ENCODE peak calls at places on chromosomes 1 and 21, in ten cellular contexts. B is stimulated activated CD8-positive, alpha-beta memory T cell treated with anti-CD3 and anti-CD28 coated beads, Interleukin-2, amount 100 ng/mL, for 48 hours; E is stimulated activated naive CD8-positive, alpha-beta T cell treated with anti-CD3 and anti-CD28 coated beads, Interleukin-15, Interleukin-2, amounts not matched to agents 100 U/mL and 50 U/mL, for 24 hours; D is activated naive CD4-positive, alpha-beta T cell; J is GM10248; T is NCI-H1436; O is ACHN; R is mesothelial cell of epicardium; X is esophagus squamous epithelium; Y is COR-L47. P is an unnamed sample.

GRCh38 chr1:171251741-171252300 is 3.5 kb downstream of the FMO1 start:
- DNase-seq in B (no peak), E (peak; percentile 43), D (no peak), J (no peak), T (peak; percentile 32), O (peak; percentile 37), R (peak; percentile 64), X (no peak), Y (peak; percentile 4), P (no peak)

GRCh38 chr1:60923287-60924110 is 158.9 kb upstream of the NFIA start:
- DNase-seq in B (no peak), E (no peak), D (no peak), J (no peak), T (no peak), O (no peak), R (no peak), X (no peak), Y (no peak), P (no peak)

GRCh38 chr21:42242611-42243010 is 23.7 kb downstream of the ABCG1 start:
- DNase-seq in B (no peak), E (no peak), D (no peak), J (no peak), T (no peak), O (no peak), R (no peak), X (no peak), Y (no peak), P (no peak)

GRCh38 chr1:193654951-193655705 is 468.7 kb upstream of the B3GALT2 start:
- DNase-seq in B (no peak), E (no peak), D (no peak), J (no peak), T (no peak), O (no peak), R (no peak), X (no peak), Y (no peak), P (no peak)

GRCh38 chr1:179510038-179510437 is 65.7 kb downstream of the NPHS2 start:
- DNase-seq in B (no peak), E (no peak), D (no peak), J (no peak), T (no peak), O (no peak), R (no peak), X (no peak), Y (no peak), P (no peak)

GRCh38 chr1:111656093-111657017 is 36.8 kb downstream of the RAP1A start:
- DNase-seq in B (no peak), E (no peak), D (no peak), J (no peak), T (no peak), O (peak; percentile 69), R (no peak), X (no peak), Y (peak; percentile 26), P (no peak)

GRCh38 chr1:76577818-76578185 is 289.5 kb upstream of the ST6GALNAC5 start:
- DNase-seq in B (no peak), E (no peak), D (no peak), J (no peak), T (peak; percentile 22), O (no peak), R (no peak), X (no peak), Y (peak; percentile 60), P (no peak)

GRCh38 chr1:80542231-80542630 is 1258.5 kb upstream of the ADGRL2 start:
- DNase-seq in B (no peak), E (no peak), D (no peak), J (no peak), T (no peak), O (no peak), R (no peak), X (no peak), Y (no peak), P (no peak)

GRCh38 chr1:180841460-180841859 is 71.2 kb upstream of the KIAA1614 start:
- DNase-seq in B (no peak), E (no peak), D (no peak), J (no peak), T (no peak), O (no peak), R (no peak), X (no peak), Y (no peak), P (no peak)

GRCh38 chr1:222736470-222736869 is 532 bp upstream of the FAM177B start:
- DNase-seq in B (no peak), E (no peak), D (no peak), J (no peak), T (no peak), O (no peak), R (no peak), X (no peak), Y (no peak), P (no peak)

GRCh38 chr1:57874426-57874825 is 450.6 kb upstream of the DAB1 start:
- DNase-seq in B (no peak), E (no peak), D (no peak), J (no peak), T (peak; percentile 4), O (no peak), R (no peak), X (no peak), Y (peak; percentile 85), P (no peak)

GRCh38 chr21:36320421-36321324 is 676 bp downstream of the MORC3 start:
- DNase-seq in B (peak; percentile 61), E (no peak), D (no peak), J (peak; percentile 69), T (peak; percentile 43), O (peak; percentile 64), R (peak; percentile 76), X (peak; percentile 48), Y (peak; percentile 65), P (peak; percentile 52)

GRCh38 chr1:234979316-234980223 is 149.1 kb downstream of the TOMM20 start:
- DNase-seq in B (no peak), E (no peak), D (no peak), J (no peak), T (no peak), O (no peak), R (no peak), X (no peak), Y (no peak), P (no peak)

GRCh38 chr1:215657016-215657415 is 89.9 kb downstream of the KCTD3 start:
- DNase-seq in B (no peak), E (no peak), D (no peak), J (no peak), T (no peak), O (no peak), R (no peak), X (no peak), Y (no peak), P (no peak)

GRCh38 chr1:168234846-168235547 is 9.2 kb downstream of the SFT2D2 start:
- DNase-seq in B (no peak), E (peak; percentile 30), D (no peak), J (peak; percentile 52), T (peak; percentile 28), O (peak; percentile 72), R (no peak), X (no peak), Y (peak; percentile 29), P (peak; percentile 35)

GRCh38 chr1:55481634-55482033 is 266.5 kb upstream of the USP24 start:
- DNase-seq in B (no peak), E (no peak), D (no peak), J (no peak), T (no peak), O (no peak), R (no peak), X (no peak), Y (no peak), P (no peak)

GRCh38 chr1:200658037-200658808 is 11.5 kb downstream of the DDX59 start:
- DNase-seq in B (no peak), E (no peak), D (no peak), J (no peak), T (no peak), O (no peak), R (no peak), X (no peak), Y (no peak), P (no peak)

GRCh38 chr1:3702990-3703728 is 49.1 kb upstream of the CCDC27 start:
- DNase-seq in B (no peak), E (no peak), D (no peak), J (no peak), T (no peak), O (no peak), R (no peak), X (no peak), Y (no peak), P (no peak)

GRCh38 chr1:221053889-221054288 is 174.6 kb downstream of the HLX start:
- DNase-seq in B (no peak), E (no peak), D (no peak), J (no peak), T (no peak), O (no peak), R (no peak), X (no peak), Y (no peak), P (no peak)

GRCh38 chr1:165570078-165570477 is 26.3 kb downstream of the LRRC52 start:
- DNase-seq in B (no peak), E (no peak), D (no peak), J (no peak), T (no peak), O (no peak), R (no peak), X (no peak), Y (no peak), P (no peak)

GRCh38 chr1:224623743-224624333 is 7.7 kb downstream of the CNIH3 start:
- DNase-seq in B (no peak), E (peak; percentile 71), D (peak; percentile 15), J (no peak), T (no peak), O (peak; percentile 97), R (no peak), X (no peak), Y (no peak), P (peak; percentile 41)

GRCh38 chr1:113388017-113388620 is 2.2 kb upstream of the MAGI3 start:
- DNase-seq in B (no peak), E (no peak), D (no peak), J (no peak), T (no peak), O (no peak), R (no peak), X (no peak), Y (no peak), P (no peak)

GRCh38 chr1:229342902-229343587 is at the start of gene CCSAP:
- DNase-seq in B (peak; percentile 32), E (peak; percentile 60), D (peak; percentile 62), J (peak; percentile 68), T (peak; percentile 86), O (peak; percentile 53), R (peak; percentile 72), X (no peak), Y (peak; percentile 38), P (peak; percentile 45)

GRCh38 chr1:224769987-224770693 is 154.0 kb downstream of the CNIH3 start:
- DNase-seq in B (no peak), E (no peak), D (no peak), J (no peak), T (no peak), O (peak; percentile 50), R (no peak), X (no peak), Y (no peak), P (no peak)

GRCh38 chr1:46996659-46997281 is 26.7 kb upstream of the CYP4X1 start:
- DNase-seq in B (no peak), E (no peak), D (no peak), J (no peak), T (no peak), O (no peak), R (no peak), X (no peak), Y (no peak), P (no peak)

GRCh38 chr1:76279387-76279748 is 204.8 kb downstream of the ST6GALNAC3 start:
- DNase-seq in B (no peak), E (no peak), D (no peak), J (no peak), T (no peak), O (no peak), R (no peak), X (no peak), Y (no peak), P (no peak)

GRCh38 chr1:18640228-18641004 is 9.8 kb downstream of the PAX7 start:
- DNase-seq in B (no peak), E (no peak), D (no peak), J (no peak), T (no peak), O (no peak), R (no peak), X (no peak), Y (no peak), P (no peak)

GRCh38 chr1:32454726-32455125 is 10.1 kb upstream of the ZBTB8B start:
- DNase-seq in B (no peak), E (no peak), D (no peak), J (no peak), T (no peak), O (no peak), R (no peak), X (no peak), Y (peak; percentile 99), P (no peak)

P was measured in GM12891.